ENCODE peak calls at places on chromosomes 11 and 22, in five cellular contexts. B is HepG2, C is K562, I is A549, U is GM12878. P is an unnamed sample.

GRCh38 chr11:109858152-109858551 is 235.0 kb upstream of the ZC3H12C start:
- DNase-seq in U (no peak), B (no peak), C (no peak), I (no peak), P (no peak)

GRCh38 chr22:23670378-23671295 is 20.2 kb upstream of the RGL4 start:
- DNase-seq in U (no peak), I (no peak), C (no peak), B (no peak), P (no peak)

GRCh38 chr11:93192163-93192562 is 5.6 kb downstream of the SLC36A4 start:
- DNase-seq in C (peak; percentile 6), I (no peak), U (no peak), B (no peak), P (peak; percentile 69)

GRCh38 chr11:25860677-25861445 is 471.1 kb upstream of the ANO3 start:
- DNase-seq in B (no peak), U (no peak), C (no peak), I (no peak), P (no peak)

GRCh38 chr11:103662880-103663279 is 373.6 kb upstream of the DDI1 start:
- DNase-seq in B (no peak), C (no peak), U (no peak), I (no peak), P (no peak)

GRCh38 chr11:131217313-131218297 is 152.8 kb upstream of the NTM start:
- DNase-seq in B (no peak), I (peak; percentile 1), U (no peak), C (no peak), P (peak; percentile 53)

GRCh38 chr11:110295487-110296225 is 758 bp downstream of the RDX start:
- DNase-seq in B (no peak), I (peak; percentile 65), C (peak; percentile 69), U (peak; percentile 21), P (peak; percentile 74)

GRCh38 chr11:120102862-120103118 is 35.1 kb downstream of the TRIM29 start:
- DNase-seq in U (no peak), C (no peak), I (no peak), B (no peak), P (no peak)

GRCh38 chr11:5151713-5152153 is 2.8 kb downstream of the OR52A1 start:
- DNase-seq in B (no peak), I (no peak), C (peak; percentile 78), U (no peak), P (no peak)

GRCh38 chr11:123547180-123547579 is 107.2 kb downstream of the SCN3B start:
- DNase-seq in U (peak; percentile 34), I (no peak), B (no peak), C (no peak), P (no peak)

GRCh38 chr11:32006799-32007388 is 84.0 kb upstream of the RCN1 start:
- DNase-seq in B (peak; percentile 13), C (peak; percentile 47), U (peak; percentile 11), I (peak; percentile 46), P (peak; percentile 84)

GRCh38 chr22:48750826-48751440 is 1076.7 kb downstream of the BRD1 start:
- DNase-seq in I (no peak), U (no peak), B (no peak), C (no peak), P (no peak)

GRCh38 chr22:30919973-30920372 is 48.6 kb downstream of the MORC2 start:
- DNase-seq in C (no peak), U (no peak), B (no peak), I (no peak), P (no peak)

GRCh38 chr11:61392991-61393595 is 706 bp downstream of the TMEM216 start:
- DNase-seq in C (peak; percentile 39), I (peak; percentile 28), U (no peak), B (no peak), P (peak; percentile 43)

GRCh38 chr22:44522526-44523170 is 24.6 kb upstream of the RTL6 start:
- DNase-seq in C (no peak), I (no peak), B (no peak), U (no peak), P (no peak)

GRCh38 chr11:64385953-64386704 is 27.2 kb downstream of the RPS6KA4 start:
- DNase-seq in I (peak; percentile 39), B (peak; percentile 33), C (no peak), U (no peak), P (no peak)

GRCh38 chr11:28228196-28228595 is 120.0 kb downstream of the METTL15 start:
- DNase-seq in C (no peak), B (no peak), I (no peak), U (no peak), P (no peak)

GRCh38 chr11:70354629-70355028 is 43.7 kb upstream of the CTTN start:
- DNase-seq in B (no peak), C (no peak), I (no peak), U (no peak), P (no peak)
- TF ChIP-seq JUNB in B (no peak), C (no peak), I (no peak), U (no peak), P (no peak)

GRCh38 chr11:82792319-82792718 is 58.7 kb upstream of the FAM181B start:
- DNase-seq in C (no peak), B (no peak), I (no peak), U (no peak), P (no peak)
- H3K4me3 ChIP-seq in C (no peak overlapping the region), B (no peak overlapping the region), I (no peak overlapping the region), U (no peak overlapping the region), P (no peak overlapping the region)

DNA sequence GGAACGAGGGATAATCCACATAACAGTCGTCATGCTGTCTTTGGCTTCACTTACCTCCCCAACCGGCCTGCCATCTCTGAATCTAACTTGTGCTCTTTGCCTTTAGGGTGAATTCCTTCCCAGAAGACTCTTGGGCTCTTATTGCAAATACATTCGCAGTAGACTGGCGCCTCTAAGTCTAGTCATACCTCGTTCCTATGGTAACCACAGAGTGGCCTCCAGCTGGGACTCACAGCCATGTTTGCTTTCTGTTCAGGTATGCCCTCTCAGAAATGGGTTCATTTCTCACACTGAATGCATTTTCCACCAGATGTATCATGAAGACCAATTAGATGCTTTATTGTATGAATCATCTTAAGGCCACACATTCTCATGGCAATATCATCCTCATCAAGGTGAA is 112.7 kb downstream of the FAR1 start:
- DNase-seq in I (peak; percentile 4), U (no peak), B (peak; percentile 57), C (no peak), P (peak; percentile 19)
- TF ChIP-seq JUNB in I (no peak), U (no peak), B (no peak), C (no peak), P (no peak)

DNA sequence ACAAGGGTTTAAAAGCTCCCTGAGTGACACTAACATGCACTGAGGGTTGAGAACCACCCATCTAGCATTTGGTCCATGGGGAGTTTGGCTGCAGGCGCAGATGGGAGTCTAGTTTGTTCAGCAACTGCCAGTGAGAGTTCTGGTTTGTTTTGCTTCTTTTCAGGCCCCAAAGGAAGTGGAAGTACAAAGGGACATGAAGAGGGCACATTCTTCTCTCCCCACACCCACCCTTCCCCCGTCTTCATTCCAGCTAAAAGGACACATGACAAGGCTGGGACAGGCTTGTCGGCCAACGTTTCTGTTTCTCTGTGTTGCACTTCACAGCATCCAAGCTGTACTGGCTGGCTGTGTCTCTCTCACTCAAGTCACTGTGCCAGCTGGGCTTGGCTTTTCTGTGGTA is 8.2 kb upstream of the ENDOD1 start:
- DNase-seq in I (no peak), U (no peak), C (no peak), B (no peak), P (peak; percentile 24)
- H3K4me3 ChIP-seq in I (no peak overlapping the region), U (no peak overlapping the region), C (no peak overlapping the region), B (no peak overlapping the region), P (no peak overlapping the region)

GRCh38 chr22:19630614-19631013 is 83.7 kb upstream of the SEPTIN5 start:
- DNase-seq in I (no peak), B (no peak), U (no peak), C (no peak), P (no peak)

GRCh38 chr22:19634206-19634536 is 80.1 kb upstream of the SEPTIN5 start:
- DNase-seq in U (no peak), I (no peak), C (no peak), B (no peak), P (no peak)

GRCh38 chr22:19632671-19633148 is 81.6 kb upstream of the SEPTIN5 start:
- DNase-seq in U (no peak), C (no peak), B (no peak), I (no peak), P (no peak)

GRCh38 chr22:19629720-19630419 is 84.4 kb upstream of the SEPTIN5 start:
- DNase-seq in I (peak; percentile 70), C (peak; percentile 100), U (no peak), B (peak; percentile 65), P (peak; percentile 93)

GRCh38 chr22:19631899-19632670 is 82.2 kb upstream of the SEPTIN5 start:
- DNase-seq in U (no peak), B (peak; percentile 32), C (peak; percentile 95), I (peak; percentile 51), P (peak; percentile 85)
- TF ChIP-seq JUNB in U (no peak), B (no peak), C (no peak), I (no peak), P (no peak)

GRCh38 chr11:2526808-2527381 is 82.1 kb downstream of the KCNQ1 start:
- DNase-seq in I (no peak), B (no peak), U (no peak), C (peak; percentile 27), P (peak; percentile 62)
- H3K4me3 ChIP-seq in I (no peak overlapping the region), B (peak overlapping the region; percentile 48), U (peak overlapping the region; percentile 6), C (no peak overlapping the region), P (no peak overlapping the region)

GRCh38 chr11:3223932-3224729 is 5.5 kb upstream of the MRGPRG start:
- DNase-seq in I (no peak), U (no peak), C (no peak), B (no peak), P (peak; percentile 25)
- TF ChIP-seq JUNB in I (no peak), U (no peak), C (no peak), B (no peak), P (no peak)

P was measured in GM23338.